ENCODE peak calls at places on chromosome X, in eight cellular contexts. One of them, this sample, is unnamed.

GRCh38 chrX:78092296-78092695 is 11.8 kb upstream of the PGK1 start:
- DNase-seq in NCI-H69: no peak
- DNase-seq in iris pigment epithelial cell: peak
- DNase-seq in activated CD4-positive, alpha-beta T cell treated with anti-CD3 and anti-CD28 coated beads for 4 hours: no peak
- DNase-seq in activated CD8-positive, alpha-beta memory T cell treated with anti-CD3 and anti-CD28 coated beads, Interleukin-2, amount 50 U/mL, for 4 hours: no peak
- DNase-seq in IMR-90: peak
- DNase-seq in hippocampal formation: no peak
- DNase-seq in NCI-H1092: no peak
- DNase-seq in this sample: no peak

GRCh38 chrX:12947545-12948235 is 27.2 kb upstream of the TMSB4X start:
- DNase-seq in activated CD4-positive, alpha-beta T cell treated with anti-CD3 and anti-CD28 coated beads for 4 hours: no peak
- DNase-seq in activated CD8-positive, alpha-beta memory T cell treated with anti-CD3 and anti-CD28 coated beads, Interleukin-2, amount 50 U/mL, for 4 hours: no peak
- DNase-seq in NCI-H1092: peak
- DNase-seq in IMR-90: no peak
- DNase-seq in NCI-H69: peak
- DNase-seq in iris pigment epithelial cell: no peak
- DNase-seq in hippocampal formation: no peak
- DNase-seq in this sample: no peak

GRCh38 chrX:24294619-24295018 is 19.2 kb downstream of the SUPT20HL2 start:
- DNase-seq in activated CD8-positive, alpha-beta memory T cell treated with anti-CD3 and anti-CD28 coated beads, Interleukin-2, amount 50 U/mL, for 4 hours: no peak
- DNase-seq in IMR-90: no peak
- DNase-seq in NCI-H69: peak
- DNase-seq in NCI-H1092: no peak
- DNase-seq in iris pigment epithelial cell: peak
- DNase-seq in activated CD4-positive, alpha-beta T cell treated with anti-CD3 and anti-CD28 coated beads for 4 hours: no peak
- DNase-seq in hippocampal formation: no peak
- DNase-seq in this sample: no peak

GRCh38 chrX:69323786-69324720 is 158.8 kb upstream of the PJA1 start:
- DNase-seq in NCI-H69: peak
- DNase-seq in IMR-90: no peak
- DNase-seq in hippocampal formation: no peak
- DNase-seq in activated CD4-positive, alpha-beta T cell treated with anti-CD3 and anti-CD28 coated beads for 4 hours: no peak
- DNase-seq in iris pigment epithelial cell: no peak
- DNase-seq in activated CD8-positive, alpha-beta memory T cell treated with anti-CD3 and anti-CD28 coated beads, Interleukin-2, amount 50 U/mL, for 4 hours: no peak
- DNase-seq in NCI-H1092: peak
- DNase-seq in this sample: no peak

GRCh38 chrX:155880586-155881157 is 473 bp upstream of the VAMP7 start:
- DNase-seq in NCI-H1092: no peak
- DNase-seq in activated CD4-positive, alpha-beta T cell treated with anti-CD3 and anti-CD28 coated beads for 4 hours: no peak
- DNase-seq in NCI-H69: peak
- DNase-seq in hippocampal formation: no peak
- DNase-seq in activated CD8-positive, alpha-beta memory T cell treated with anti-CD3 and anti-CD28 coated beads, Interleukin-2, amount 50 U/mL, for 4 hours: no peak
- DNase-seq in iris pigment epithelial cell: peak
- DNase-seq in IMR-90: no peak
- DNase-seq in this sample: no peak

GRCh38 chrX:2872937-2873336 is 44.2 kb downstream of the GYG2 start:
- DNase-seq in hippocampal formation: no peak
- DNase-seq in iris pigment epithelial cell: no peak
- DNase-seq in activated CD8-positive, alpha-beta memory T cell treated with anti-CD3 and anti-CD28 coated beads, Interleukin-2, amount 50 U/mL, for 4 hours: no peak
- DNase-seq in NCI-H1092: no peak
- DNase-seq in NCI-H69: no peak
- DNase-seq in activated CD4-positive, alpha-beta T cell treated with anti-CD3 and anti-CD28 coated beads for 4 hours: no peak
- DNase-seq in IMR-90: no peak
- DNase-seq in this sample: no peak

GRCh38 chrX:15349046-15349445 is 13.7 kb upstream of the PIGA start:
- DNase-seq in iris pigment epithelial cell: peak
- DNase-seq in activated CD8-positive, alpha-beta memory T cell treated with anti-CD3 and anti-CD28 coated beads, Interleukin-2, amount 50 U/mL, for 4 hours: no peak
- DNase-seq in hippocampal formation: peak
- DNase-seq in IMR-90: peak
- DNase-seq in NCI-H1092: peak
- DNase-seq in NCI-H69: peak
- DNase-seq in activated CD4-positive, alpha-beta T cell treated with anti-CD3 and anti-CD28 coated beads for 4 hours: no peak
- DNase-seq in this sample: peak

GRCh38 chrX:107714196-107714811 is 61.3 kb downstream of the TSC22D3 start:
- DNase-seq in activated CD8-positive, alpha-beta memory T cell treated with anti-CD3 and anti-CD28 coated beads, Interleukin-2, amount 50 U/mL, for 4 hours: no peak
- DNase-seq in activated CD4-positive, alpha-beta T cell treated with anti-CD3 and anti-CD28 coated beads for 4 hours: no peak
- DNase-seq in hippocampal formation: no peak
- DNase-seq in iris pigment epithelial cell: peak
- DNase-seq in NCI-H69: no peak
- DNase-seq in IMR-90: no peak
- DNase-seq in NCI-H1092: no peak
- DNase-seq in this sample: no peak

GRCh38 chrX:39196192-39197102 is 395.2 kb downstream of the MID1IP1 start:
- DNase-seq in IMR-90: peak
- DNase-seq in NCI-H69: peak
- DNase-seq in activated CD4-positive, alpha-beta T cell treated with anti-CD3 and anti-CD28 coated beads for 4 hours: peak
- DNase-seq in NCI-H1092: no peak
- DNase-seq in iris pigment epithelial cell: peak
- DNase-seq in hippocampal formation: no peak
- DNase-seq in activated CD8-positive, alpha-beta memory T cell treated with anti-CD3 and anti-CD28 coated beads, Interleukin-2, amount 50 U/mL, for 4 hours: peak
- DNase-seq in this sample: no peak

GRCh38 chrX:39065051-39065871 is 264.0 kb downstream of the MID1IP1 start:
- DNase-seq in iris pigment epithelial cell: no peak
- DNase-seq in hippocampal formation: peak
- DNase-seq in activated CD8-positive, alpha-beta memory T cell treated with anti-CD3 and anti-CD28 coated beads, Interleukin-2, amount 50 U/mL, for 4 hours: no peak
- DNase-seq in NCI-H69: peak
- DNase-seq in activated CD4-positive, alpha-beta T cell treated with anti-CD3 and anti-CD28 coated beads for 4 hours: no peak
- DNase-seq in IMR-90: no peak
- DNase-seq in NCI-H1092: peak
- DNase-seq in this sample: peak

GRCh38 chrX:133580630-133581029 is 165.3 kb upstream of the GPC4 start:
- DNase-seq in IMR-90: no peak
- DNase-seq in NCI-H69: no peak
- DNase-seq in NCI-H1092: no peak
- DNase-seq in iris pigment epithelial cell: no peak
- DNase-seq in hippocampal formation: no peak
- DNase-seq in activated CD4-positive, alpha-beta T cell treated with anti-CD3 and anti-CD28 coated beads for 4 hours: no peak
- DNase-seq in activated CD8-positive, alpha-beta memory T cell treated with anti-CD3 and anti-CD28 coated beads, Interleukin-2, amount 50 U/mL, for 4 hours: no peak
- DNase-seq in this sample: no peak